ENCODE peak calls at places on chromosomes 13 and 19, in five cellular contexts. J is ascending aorta, P is adrenal gland, Z is PC-3, V is ovary. M is an unnamed sample. For H3K4me1, the result is how much of the 10 kb centered on the place peaks cover.

GRCh38 chr19:38676023-38676877 is 28.8 kb downstream of the ACTN4 start:
- DNase-seq in J (no peak), P (no peak), Z (no peak), V (no peak), M (no peak)

GRCh38 chr13:39263033-39263432 is 224.8 kb downstream of the NHLRC3 start:
- DNase-seq in J (peak), P (peak), Z (peak), V (peak), M (peak)

GRCh38 chr13:45799451-45799850 is 52.1 kb downstream of the SIAH3 start:
- DNase-seq in J (peak), P (no peak), Z (no peak), V (no peak), M (no peak)

GRCh38 chr13:98171806-98172569 is 5.1 kb downstream of the RNF113B start:
- DNase-seq in J (no peak), P (peak), Z (no peak), V (peak), M (peak)

GRCh38 chr19:38959618-38960017 is 15.9 kb downstream of the FBXO17 start:
- DNase-seq in J (no peak), P (no peak), Z (no peak), V (no peak), M (no peak)

GRCh38 chr19:38304866-38305429 is 897 bp downstream of the C19orf33 start:
- DNase-seq in J (no peak), P (peak), Z (peak), V (no peak), M (peak)

GRCh38 chr19:17328517-17329060 is 6.1 kb downstream of the ANO8 start:
- DNase-seq in J (no peak), P (no peak), Z (no peak), V (no peak), M (no peak)

GRCh38 chr13:96100457-96101220 is 10.7 kb downstream of the HS6ST3 start:
- DNase-seq in J (no peak), P (no peak), Z (no peak), V (no peak), M (no peak)

GRCh38 chr13:90382425-90382824 is 965.1 kb upstream of the MIR17HG start:
- DNase-seq in J (no peak), P (no peak), Z (no peak), V (no peak), M (no peak)

GRCh38 chr19:4059493-4059880 is 7.2 kb downstream of the ZBTB7A start:
- DNase-seq in J (no peak), P (no peak), Z (no peak), V (peak), M (no peak)

GRCh38 chr19:45200614-45201013 is 22.0 kb downstream of the BLOC1S3 start:
- DNase-seq in J (no peak), P (peak), Z (no peak), V (no peak), M (no peak)

GRCh38 chr13:51297556-51297955 is 41.9 kb upstream of the SERPINE3 start:
- DNase-seq in J (peak), P (no peak), Z (no peak), V (no peak), M (no peak)
- TF ChIP-seq CTCF in J (no peak), P (no peak), Z (peak), V (no peak), M (no peak)

DNA sequence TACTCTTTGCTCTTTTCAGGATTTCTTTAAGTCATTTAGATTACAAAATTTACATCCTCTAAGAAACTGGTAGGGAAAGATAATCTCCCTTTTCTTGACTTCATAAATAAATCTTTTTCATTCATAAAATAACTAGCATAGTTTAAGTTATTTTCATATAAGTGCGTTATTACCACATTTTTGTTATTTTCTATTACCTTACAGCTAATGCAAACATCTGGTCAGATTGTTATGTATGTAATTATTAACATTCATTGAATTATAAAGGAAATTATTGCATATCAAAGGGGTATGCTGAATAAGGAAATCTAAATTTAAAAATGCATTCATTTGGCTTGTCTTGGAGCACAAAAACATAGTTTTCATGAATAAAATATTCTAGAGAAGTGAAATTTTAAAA is 55.3 kb upstream of the SLITRK1 start:
- DNase-seq in J (no peak), P (no peak), Z (no peak), V (no peak), M (no peak)
- H3K27ac ChIP-seq in J (no peak), P (no peak), Z (no peak), V (no peak), M (no peak)

DNA sequence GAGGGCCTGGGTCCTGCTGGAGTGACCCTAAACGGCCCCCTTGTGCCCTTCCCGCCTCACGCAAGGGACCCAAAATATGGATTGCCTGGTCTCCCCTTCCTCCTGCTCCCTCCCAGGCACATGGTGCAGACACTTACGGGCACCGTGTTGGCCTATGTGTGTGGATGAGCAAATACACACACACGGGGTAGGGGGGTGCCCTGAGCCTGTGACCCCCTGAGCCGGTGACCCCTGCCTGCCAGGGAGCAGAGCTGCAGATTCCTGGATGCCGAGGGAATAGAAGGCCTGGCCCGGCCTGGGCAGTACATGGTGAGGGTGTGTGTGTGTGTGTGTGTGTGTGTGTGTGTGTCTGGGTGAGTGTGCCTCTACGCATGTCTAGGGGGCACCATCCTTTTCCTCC is 33.3 kb downstream of the CEBPA start:
- DNase-seq in J (no peak), P (no peak), Z (no peak), V (no peak), M (no peak)
- H3K4me1 ChIP-seq in J (under half), P (under half), Z (under half), V (under half), M (under half)

GRCh38 chr19:41879670-41880328 is 2.7 kb downstream of the CD79A start:
- DNase-seq in J (no peak), P (no peak), Z (no peak), V (no peak), M (no peak)

GRCh38 chr19:41879080-41879479 is 2.0 kb downstream of the CD79A start:
- DNase-seq in J (no peak), P (no peak), Z (no peak), V (no peak), M (no peak)

GRCh38 chr19:41877490-41877876 is 404 bp downstream of the CD79A start:
- DNase-seq in J (no peak), P (no peak), Z (no peak), V (no peak), M (no peak)

GRCh38 chr19:41876847-41877489 is at the start of gene CD79A:
- DNase-seq in J (no peak), P (no peak), Z (no peak), V (no peak), M (no peak)

DNA sequence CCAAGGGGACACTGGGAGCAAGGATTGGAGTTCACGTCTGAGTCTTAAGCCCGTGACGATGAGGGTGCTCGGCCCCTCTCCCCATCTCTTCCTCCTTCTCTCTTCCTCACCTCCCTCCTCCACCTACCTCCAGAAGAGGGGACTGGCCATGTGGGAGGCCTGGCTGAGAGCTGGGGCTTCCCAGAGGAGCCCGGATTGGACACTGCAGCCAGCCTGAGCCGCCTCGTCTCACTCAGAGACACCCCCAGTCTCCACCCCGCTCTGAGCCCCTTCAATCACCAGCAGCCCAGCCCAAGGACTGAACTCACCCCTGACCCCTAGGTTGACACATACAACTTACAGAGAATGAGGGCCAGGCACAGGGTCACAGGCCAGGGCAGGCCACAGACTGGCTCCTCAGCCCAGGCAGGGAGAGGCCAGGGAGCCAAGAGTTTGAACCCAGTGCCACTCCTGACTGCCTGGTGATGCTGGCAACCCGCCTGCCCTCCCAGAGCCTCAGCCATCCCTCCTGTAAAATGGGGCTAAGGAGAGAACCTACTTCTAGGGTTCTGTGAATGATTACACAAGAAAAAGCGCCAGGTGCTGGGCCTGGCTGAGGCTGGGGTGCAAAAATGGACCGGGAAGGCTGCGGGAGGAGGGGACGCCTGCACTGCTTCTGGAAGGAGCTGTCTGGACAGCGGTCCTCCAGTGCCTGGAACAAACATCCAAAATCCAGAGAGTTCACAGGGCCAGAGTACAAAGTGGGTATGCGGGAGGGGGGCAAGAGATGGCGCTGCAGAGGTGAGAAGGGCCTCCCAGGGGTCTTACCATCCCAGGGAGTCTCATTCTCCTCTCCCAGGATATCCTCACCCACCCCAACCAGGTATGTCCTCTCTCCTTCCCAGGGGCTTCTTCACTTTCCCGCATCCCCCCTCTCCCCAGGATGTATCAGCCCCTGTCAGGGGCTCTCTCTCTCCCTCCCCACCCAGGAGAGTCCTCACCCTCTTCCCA is 1.1 kb downstream of the CD79A start:
- DNase-seq in J (no peak), P (no peak), Z (no peak), V (no peak), M (no peak)
- TF ChIP-seq CTCF in J (no peak), P (no peak), Z (no peak), V (no peak), M (no peak)

DNA sequence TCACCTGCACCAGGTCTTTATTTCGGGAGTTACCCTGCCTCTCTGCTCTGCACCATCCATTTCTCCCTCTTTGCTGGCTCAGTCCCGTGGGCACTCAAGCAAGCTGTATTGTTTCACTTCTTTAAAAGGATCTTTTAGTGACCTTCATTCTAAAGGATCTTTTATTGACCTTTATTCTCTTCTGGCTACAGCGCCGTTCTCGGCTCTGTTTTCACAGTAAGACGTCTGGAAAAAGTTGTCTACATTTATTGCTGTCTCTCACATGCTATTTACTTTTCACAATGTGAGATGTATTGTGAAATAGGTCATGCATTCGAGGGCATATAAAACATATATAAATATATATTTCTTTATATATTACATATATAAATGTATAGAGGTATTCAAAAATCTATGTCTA is 35.6 kb upstream of the ARGLU1 start:
- DNase-seq in J (no peak), P (no peak), Z (no peak), V (no peak), M (peak)
- H3K27ac ChIP-seq in J (no peak), P (no peak), Z (no peak), V (no peak), M (no peak)